ENCODE peak calls at places on chromosomes 16 and 17, in five cellular contexts. I is H1, J is neuronal stem cell, F is mesenchymal stem cell, E is trophoblast cell. L is an unnamed sample.

GRCh38 chr16:66382171-66382965 is 15.9 kb downstream of the CDH5 start:
- DNase-seq in I (peak; percentile 53), J (no peak), F (peak; percentile 93), E (peak; percentile 98), L (peak; percentile 92)

GRCh38 chr17:68595496-68595895 is 5.7 kb downstream of the FAM20A start:
- DNase-seq in I (no peak), J (no peak), F (no peak), E (no peak), L (no peak)

GRCh38 chr16:84689126-84689525 is 10.7 kb upstream of the USP10 start:
- DNase-seq in I (no peak), J (no peak), F (peak; percentile 91), E (peak; percentile 49), L (peak; percentile 99)

GRCh38 chr16:27313422-27314160 is at the start of gene IL4R:
- DNase-seq in I (no peak), J (peak; percentile 48), F (peak; percentile 90), E (peak; percentile 74), L (peak; percentile 77)

GRCh38 chr17:72187544-72187943 is 66.7 kb downstream of the SOX9 start:
- DNase-seq in I (no peak), J (peak; percentile 24), F (no peak), E (no peak), L (peak; percentile 9)

GRCh38 chr16:68367034-68367433 is 56.2 kb downstream of the PRMT7 start:
- DNase-seq in I (no peak), J (peak; percentile 54), F (peak; percentile 26), E (no peak), L (peak; percentile 9)

GRCh38 chr16:11105038-11105903 is 150.7 kb downstream of the SOCS1 start:
- DNase-seq in I (no peak), J (no peak), F (peak; percentile 98), E (peak; percentile 86), L (peak; percentile 98)

GRCh38 chr16:1772362-1772907 is at the start of gene EME2:
- DNase-seq in I (no peak), J (peak; percentile 14), F (peak; percentile 56), E (no peak), L (peak; percentile 33)

GRCh38 chr17:34665150-34665802 is 85.9 kb downstream of the TMEM132E start:
- DNase-seq in I (no peak), J (no peak), F (no peak), E (no peak), L (no peak)

GRCh38 chr17:79095345-79096055 is 20.9 kb downstream of the ENGASE start:
- DNase-seq in I (no peak), J (no peak), F (no peak), E (no peak), L (no peak)

GRCh38 chr17:2611627-2612026 is 18.2 kb downstream of the PAFAH1B1 start:
- DNase-seq in I (no peak), J (no peak), F (no peak), E (no peak), L (no peak)

GRCh38 chr17:64095144-64095882 is 34.6 kb downstream of the ERN1 start:
- DNase-seq in I (peak; percentile 7), J (no peak), F (no peak), E (no peak), L (no peak)

GRCh38 chr16:21626659-21627277 is 25.6 kb downstream of the IGSF6 start:
- DNase-seq in I (no peak), J (no peak), F (peak; percentile 95), E (no peak), L (peak; percentile 88)

GRCh38 chr16:27204232-27204915 is 1.0 kb downstream of the KDM8 start:
- DNase-seq in I (no peak), J (no peak), F (no peak), E (no peak), L (no peak)

GRCh38 chr17:68176770-68177169 is 71.1 kb upstream of the AMZ2 start:
- DNase-seq in I (no peak), J (no peak), F (no peak), E (no peak), L (no peak)

GRCh38 chr17:38588775-38589174 is 17.0 kb downstream of the SRCIN1 start:
- DNase-seq in I (no peak), J (no peak), F (no peak), E (peak; percentile 53), L (no peak)

GRCh38 chr17:38589462-38590114 is 16.2 kb downstream of the SRCIN1 start:
- DNase-seq in I (no peak), J (no peak), F (no peak), E (no peak), L (no peak)

GRCh38 chr17:38591759-38592241 is 14.0 kb downstream of the SRCIN1 start:
- DNase-seq in I (no peak), J (no peak), F (no peak), E (no peak), L (no peak)

GRCh38 chr17:38592487-38592886 is 13.3 kb downstream of the SRCIN1 start:
- DNase-seq in I (no peak), J (no peak), F (no peak), E (no peak), L (no peak)

DNA sequence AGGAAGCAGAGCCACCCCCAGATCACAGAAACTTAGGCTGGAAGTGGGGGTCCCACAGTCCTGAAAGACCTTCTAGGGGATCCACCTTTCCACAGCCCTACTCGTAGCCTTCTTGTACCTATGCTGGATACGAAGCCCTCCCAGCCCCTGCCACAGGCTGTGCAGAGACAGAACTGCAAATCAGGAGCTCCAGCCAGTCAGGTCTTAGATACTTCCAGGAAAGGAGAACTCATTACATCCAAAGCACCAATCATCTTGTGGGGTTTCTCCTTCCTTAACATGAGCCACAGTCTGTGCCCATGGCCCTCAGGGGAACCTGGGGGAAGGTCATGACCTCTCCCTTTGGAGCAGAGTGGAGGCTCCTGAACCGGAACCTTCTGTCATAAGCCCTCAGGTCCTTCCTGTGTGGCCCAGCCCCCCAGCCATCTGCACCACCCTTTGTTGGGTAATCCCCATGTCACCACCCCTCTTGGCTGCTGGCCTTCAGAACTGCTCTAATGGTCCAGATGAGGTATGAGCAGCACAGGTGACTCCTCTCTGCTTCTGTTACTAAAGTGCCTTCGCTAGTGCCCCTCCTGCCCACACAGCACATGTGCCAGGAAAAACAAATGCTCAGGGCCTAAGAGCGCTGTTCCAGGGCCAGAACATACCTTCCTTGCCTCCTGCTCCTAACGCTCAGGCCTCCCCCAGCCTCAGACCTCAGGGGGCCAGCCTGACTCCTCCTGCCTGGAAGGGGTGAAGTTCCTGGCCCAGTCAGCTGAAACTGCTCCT is 14.6 kb downstream of the SRCIN1 start:
- DNase-seq in I (no peak), J (no peak), F (no peak), E (no peak), L (no peak)
- H3K14ac ChIP-seq in I (no peak overlapping the region), J (peak overlapping the region; percentile 41), F (no peak overlapping the region), E (no peak overlapping the region), L (no peak overlapping the region)

DNA sequence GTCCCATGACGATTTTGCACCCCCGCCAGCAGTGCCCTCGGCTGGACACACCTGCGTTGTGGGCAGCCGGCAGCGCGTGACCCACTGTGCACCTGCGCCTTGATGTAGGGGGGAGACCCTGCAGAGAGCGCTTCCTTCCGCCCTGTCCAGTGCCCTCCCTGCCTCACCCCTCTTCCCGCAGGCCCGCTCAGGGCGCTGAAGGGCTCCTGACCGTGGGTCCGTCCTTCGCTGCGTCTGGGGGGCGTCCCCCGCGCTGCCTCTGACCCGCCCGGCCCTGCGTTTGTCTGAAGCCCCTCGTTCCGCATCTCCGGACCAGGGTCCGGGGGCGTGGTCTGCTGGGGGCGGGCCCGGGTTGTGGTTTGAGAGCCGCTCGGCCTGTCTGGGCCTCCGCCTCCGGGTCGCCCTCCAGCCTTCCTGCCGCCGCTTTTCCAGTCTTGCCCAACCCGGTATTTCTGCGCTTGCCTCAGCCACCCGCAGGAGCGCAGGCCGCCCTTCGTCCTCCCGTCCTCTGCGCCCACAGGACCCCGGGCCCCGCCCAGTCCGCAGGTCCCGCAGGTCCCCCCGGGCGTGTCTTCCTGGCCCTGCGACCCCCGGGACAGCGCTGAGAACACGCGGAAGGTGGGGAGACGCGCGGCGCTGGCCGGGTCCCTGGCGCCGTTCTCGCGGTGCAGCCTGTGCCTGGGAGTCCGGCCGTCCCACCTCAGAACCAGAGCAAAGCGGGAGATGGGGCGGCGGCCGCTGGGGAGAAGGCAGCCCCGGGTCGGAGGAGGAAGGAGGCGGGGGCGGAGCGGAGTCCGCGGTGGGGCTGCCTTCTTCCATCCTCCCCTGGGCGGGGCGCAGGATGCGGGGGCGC is 4.0 kb upstream of the IL17C start:
- DNase-seq in I (no peak), J (peak; percentile 46), F (peak; percentile 85), E (peak; percentile 83), L (peak; percentile 23)
- H3K4me3 ChIP-seq in I (peak overlapping the region; percentile 39), J (no peak overlapping the region), F (peak overlapping the region; percentile 68), E (peak overlapping the region; percentile 63), L (peak overlapping the region; percentile 31)

GRCh38 chr17:1076299-1076981 is 79.5 kb downstream of the TIMM22 start:
- DNase-seq in I (no peak), J (no peak), F (no peak), E (no peak), L (no peak)
- H3K14ac ChIP-seq in I (no peak overlapping the region), J (no peak overlapping the region), F (no peak overlapping the region), E (no peak overlapping the region), L (no peak overlapping the region)

GRCh38 chr16:87443031-87443430 is 49.8 kb downstream of the ZCCHC14 start:
- DNase-seq in I (no peak), J (no peak), F (no peak), E (no peak), L (no peak)

GRCh38 chr16:87441886-87442580 is 49.9 kb downstream of the MAP1LC3B start:
- DNase-seq in I (no peak), J (no peak), F (peak; percentile 33), E (no peak), L (peak; percentile 70)

GRCh38 chr16:87443964-87444363 is 48.9 kb downstream of the ZCCHC14 start:
- DNase-seq in I (no peak), J (no peak), F (no peak), E (no peak), L (no peak)

GRCh38 chr16:87439926-87440325 is 47.8 kb downstream of the MAP1LC3B start:
- DNase-seq in I (no peak), J (no peak), F (no peak), E (no peak), L (no peak)

DNA sequence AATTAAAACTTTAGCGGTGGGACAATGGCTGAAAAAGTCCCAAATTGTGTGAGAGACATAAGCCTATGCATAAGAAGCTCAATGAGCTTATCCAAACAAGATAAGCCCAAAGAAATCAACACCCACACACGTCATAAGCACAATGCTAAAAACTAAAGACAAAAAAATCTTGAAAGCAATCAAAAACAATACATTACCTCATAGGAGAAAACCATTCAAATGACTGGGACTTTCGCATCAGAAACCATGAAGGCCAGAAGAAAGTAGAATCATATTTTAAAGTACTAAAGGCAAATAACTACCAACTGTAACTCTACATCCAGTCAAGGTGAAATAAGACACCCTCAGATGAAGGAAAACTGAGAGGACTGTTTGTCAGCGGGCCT is 50.2 kb downstream of the ZCCHC14 start:
- DNase-seq in I (no peak), J (no peak), F (no peak), E (no peak), L (peak; percentile 31)
- H3K4me3 ChIP-seq in I (no peak overlapping the region), J (no peak overlapping the region), F (no peak overlapping the region), E (no peak overlapping the region), L (no peak overlapping the region)